ENCODE peak calls at places on chromosomes 3 and 15, in nine cellular contexts. C is GM23338, O is MM.1S, Y is HCT116, G is neural progenitor cell, M is PC-3, E is hepatocyte, F is OCI-LY7, Q is SK-N-SH. P is an unnamed sample.

GRCh38 chr3:186487819-186488218 is 56.4 kb downstream of the CRYGS start:
- DNase-seq in C (peak), O (peak), Y (no peak), G (peak), M (peak), E (no peak), F (no peak), Q (no peak), P (no peak)

GRCh38 chr3:18988619-18989229 is 159.6 kb upstream of the KCNH8 start:
- DNase-seq in C (peak), O (peak), Y (no peak), G (peak), M (peak), E (peak), F (peak), Q (peak), P (peak)

GRCh38 chr15:98650871-98651481 is 2.6 kb downstream of the IGF1R start:
- DNase-seq in C (no peak), O (no peak), Y (no peak), G (peak), M (peak), E (peak), F (no peak), Q (no peak), P (peak)

GRCh38 chr3:185688808-185689207 is 102.7 kb downstream of the SENP2 start:
- DNase-seq in C (no peak), O (no peak), Y (peak), G (no peak), M (peak), E (peak), F (no peak), Q (peak), P (peak)

GRCh38 chr3:191217331-191217730 is 18.3 kb downstream of the OSTN start:
- DNase-seq in C (no peak), O (no peak), Y (no peak), G (no peak), M (no peak), E (no peak), F (no peak), Q (no peak), P (peak)

GRCh38 chr15:64334530-64334929 is 21.4 kb downstream of the CSNK1G1 start:
- DNase-seq in C (peak), O (no peak), Y (peak), G (no peak), M (no peak), E (no peak), F (peak), Q (no peak), P (no peak)

GRCh38 chr3:138448631-138449030 is 14.2 kb downstream of the ESYT3 start:
- DNase-seq in C (no peak), O (no peak), Y (no peak), G (no peak), M (no peak), E (no peak), F (no peak), Q (no peak), P (peak)

GRCh38 chr15:68812596-68813548 is 7.8 kb downstream of the ANP32A start:
- DNase-seq in C (no peak), O (no peak), Y (no peak), G (no peak), M (no peak), E (no peak), F (no peak), Q (no peak), P (peak)

GRCh38 chr3:23985752-23986544 is 40.9 kb downstream of the NR1D2 start:
- DNase-seq in C (no peak), O (no peak), Y (no peak), G (no peak), M (no peak), E (no peak), F (no peak), Q (no peak), P (no peak)

GRCh38 chr3:5226783-5227182 is 39.3 kb downstream of the EDEM1 start:
- DNase-seq in C (peak), O (peak), Y (peak), G (no peak), M (peak), E (peak), F (peak), Q (peak), P (peak)

GRCh38 chr15:80174017-80174746 is 21.4 kb downstream of the FAH start:
- DNase-seq in C (no peak), O (no peak), Y (no peak), G (no peak), M (peak), E (no peak), F (no peak), Q (no peak), P (peak)

GRCh38 chr3:177385831-177386301 is 188.6 kb upstream of the TBL1XR1 start:
- DNase-seq in C (no peak), O (no peak), Y (no peak), G (no peak), M (peak), E (no peak), F (no peak), Q (no peak), P (peak)

GRCh38 chr15:43249699-43250203 is 17.0 kb downstream of the TGM5 start:
- DNase-seq in C (no peak), O (no peak), Y (no peak), G (no peak), M (peak), E (no peak), F (no peak), Q (no peak), P (peak)

GRCh38 chr3:149613988-149614387 is 43.8 kb downstream of the WWTR1 start:
- DNase-seq in C (no peak), O (no peak), Y (no peak), G (no peak), M (no peak), E (no peak), F (no peak), Q (no peak), P (no peak)

GRCh38 chr3:175105066-175105465 is 245.9 kb downstream of the NAALADL2 start:
- DNase-seq in C (no peak), O (peak), Y (no peak), G (no peak), M (peak), E (no peak), F (no peak), Q (no peak), P (peak)

GRCh38 chr15:38029741-38030140 is 95.3 kb downstream of the TMCO5A start:
- DNase-seq in C (no peak), O (no peak), Y (no peak), G (no peak), M (no peak), E (no peak), F (no peak), Q (no peak), P (no peak)

GRCh38 chr3:46405301-46406079 is 1.4 kb downstream of the CCR5AS start:
- DNase-seq in C (no peak), O (no peak), Y (no peak), G (no peak), M (peak), E (peak), F (no peak), Q (no peak), P (no peak)

GRCh38 chr3:81170298-81170697 is 591.1 kb downstream of the GBE1 start:
- DNase-seq in C (peak), O (no peak), Y (no peak), G (peak), M (no peak), E (no peak), F (no peak), Q (no peak), P (no peak)

GRCh38 chr15:45187894-45188830 is at the start of gene SHF:
- DNase-seq in C (peak), O (no peak), Y (no peak), G (peak), M (no peak), E (peak), F (peak), Q (peak), P (peak)

GRCh38 chr15:71484080-71484479 is 326.3 kb upstream of the NR2E3 start:
- DNase-seq in C (no peak), O (no peak), Y (no peak), G (no peak), M (no peak), E (no peak), F (no peak), Q (no peak), P (no peak)

GRCh38 chr3:15923640-15924405 is 126.0 kb upstream of the ANKRD28 start:
- DNase-seq in C (no peak), O (no peak), Y (no peak), G (no peak), M (no peak), E (no peak), F (no peak), Q (no peak), P (peak)

GRCh38 chr3:105801397-105801796 is 67.4 kb downstream of the CBLB start:
- DNase-seq in C (no peak), O (no peak), Y (no peak), G (no peak), M (no peak), E (no peak), F (peak), Q (no peak), P (peak)

GRCh38 chr3:10417849-10418248 is 87.5 kb downstream of the ATP2B2 start:
- DNase-seq in C (peak), O (no peak), Y (peak), G (peak), M (peak), E (no peak), F (peak), Q (peak), P (peak)

GRCh38 chr3:158751316-158751715 is 19.1 kb upstream of the RARRES1 start:
- DNase-seq in C (no peak), O (no peak), Y (no peak), G (no peak), M (no peak), E (no peak), F (no peak), Q (no peak), P (no peak)

GRCh38 chr3:129686941-129687340 is 80.5 kb upstream of the PLXND1 start:
- DNase-seq in C (peak), O (no peak), Y (no peak), G (no peak), M (peak), E (peak), F (no peak), Q (no peak), P (no peak)

GRCh38 chr3:160003520-160004128 is 15.0 kb downstream of the IL12A start:
- DNase-seq in C (peak), O (peak), Y (peak), G (peak), M (peak), E (peak), F (peak), Q (peak), P (peak)

GRCh38 chr15:55990516-55990915 is 2.9 kb downstream of the NEDD4 start:
- DNase-seq in C (no peak), O (no peak), Y (no peak), G (no peak), M (no peak), E (no peak), F (no peak), Q (no peak), P (no peak)

GRCh38 chr15:82021992-82022391 is 23.8 kb downstream of the MEX3B start:
- DNase-seq in C (no peak), O (no peak), Y (no peak), G (no peak), M (no peak), E (peak), F (no peak), Q (peak), P (no peak)

GRCh38 chr15:31292391-31293020 is 34.1 kb upstream of the KLF13 start:
- DNase-seq in C (no peak), O (no peak), Y (no peak), G (no peak), M (no peak), E (no peak), F (no peak), Q (no peak), P (no peak)

GRCh38 chr3:113606539-113607218 is 74.3 kb downstream of the SIDT1 start:
- DNase-seq in C (peak), O (peak), Y (no peak), G (no peak), M (no peak), E (no peak), F (peak), Q (no peak), P (no peak)

GRCh38 chr3:123755085-123755484 is 129.0 kb downstream of the MYLK start:
- DNase-seq in C (no peak), O (no peak), Y (no peak), G (no peak), M (no peak), E (peak), F (no peak), Q (no peak), P (no peak)

GRCh38 chr3:14455571-14456317 is 53.3 kb downstream of the SLC6A6 start:
- DNase-seq in C (no peak), O (no peak), Y (no peak), G (no peak), M (no peak), E (no peak), F (no peak), Q (no peak), P (no peak)

GRCh38 chr3:167978071-167978470 is 117.7 kb downstream of the GOLIM4 start:
- DNase-seq in C (no peak), O (no peak), Y (no peak), G (no peak), M (peak), E (peak), F (no peak), Q (no peak), P (no peak)

GRCh38 chr3:132444333-132444732 is 27.0 kb downstream of the DNAJC13 start:
- DNase-seq in C (no peak), O (no peak), Y (no peak), G (no peak), M (no peak), E (no peak), F (no peak), Q (no peak), P (peak)

GRCh38 chr3:64188810-64189560 is 36.3 kb downstream of the PRICKLE2 start:
- DNase-seq in C (no peak), O (no peak), Y (no peak), G (no peak), M (peak), E (peak), F (no peak), Q (no peak), P (peak)

GRCh38 chr3:196843435-196844110 is 24.1 kb upstream of the SENP5 start:
- DNase-seq in C (no peak), O (no peak), Y (no peak), G (no peak), M (no peak), E (no peak), F (no peak), Q (no peak), P (no peak)

GRCh38 chr3:100891033-100891432 is 102.2 kb downstream of the ABI3BP start:
- DNase-seq in C (peak), O (no peak), Y (no peak), G (no peak), M (peak), E (no peak), F (no peak), Q (no peak), P (peak)

GRCh38 chr3:17144665-17144993 is 259.9 kb downstream of the PLCL2 start:
- DNase-seq in C (no peak), O (no peak), Y (no peak), G (no peak), M (no peak), E (no peak), F (no peak), Q (no peak), P (no peak)

GRCh38 chr3:72238341-72238740 is 453.4 kb upstream of the PROK2 start:
- DNase-seq in C (no peak), O (no peak), Y (no peak), G (no peak), M (no peak), E (no peak), F (no peak), Q (no peak), P (peak)
- TF ChIP-seq EZH2phosphoT487 in C (no peak), O (no peak), Y (no peak), G (no peak), M (no peak), E (no peak), F (no peak), Q (no peak), P (no peak)

DNA sequence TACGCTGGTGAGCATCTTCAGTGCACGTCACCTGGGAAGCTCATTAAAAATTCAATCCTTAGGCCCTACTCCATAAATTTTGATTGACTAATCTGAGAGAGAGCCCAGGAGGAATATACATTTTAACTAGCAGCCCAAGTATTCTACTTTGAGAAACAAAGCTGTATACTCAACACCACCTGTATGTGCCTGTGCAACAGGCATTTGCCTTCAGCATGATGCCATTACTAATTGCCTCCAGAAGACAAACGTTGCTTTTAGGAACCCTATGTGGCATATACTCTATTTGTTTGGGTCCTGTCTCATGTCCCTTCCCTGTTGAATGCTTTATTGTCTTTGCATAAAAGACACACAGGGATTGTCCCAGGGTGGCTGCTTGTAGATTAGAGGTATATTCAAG is 7.7 kb downstream of the ASTE1 start:
- DNase-seq in C (no peak), O (no peak), Y (no peak), G (peak), M (no peak), E (no peak), F (no peak), Q (no peak), P (no peak)
- TF ChIP-seq EZH2phosphoT487 in C (no peak), O (no peak), Y (no peak), G (no peak), M (no peak), E (no peak), F (no peak), Q (no peak), P (no peak)

GRCh38 chr3:130950641-130951040 is 56.8 kb downstream of the ATP2C1 start:
- DNase-seq in C (no peak), O (no peak), Y (no peak), G (no peak), M (no peak), E (no peak), F (no peak), Q (no peak), P (peak)
- TF ChIP-seq EZH2phosphoT487 in C (no peak), O (no peak), Y (no peak), G (no peak), M (no peak), E (no peak), F (no peak), Q (no peak), P (no peak)

GRCh38 chr15:53644681-53645080 is 114.8 kb downstream of the WDR72 start:
- DNase-seq in C (no peak), O (no peak), Y (no peak), G (no peak), M (no peak), E (no peak), F (no peak), Q (no peak), P (no peak)

DNA sequence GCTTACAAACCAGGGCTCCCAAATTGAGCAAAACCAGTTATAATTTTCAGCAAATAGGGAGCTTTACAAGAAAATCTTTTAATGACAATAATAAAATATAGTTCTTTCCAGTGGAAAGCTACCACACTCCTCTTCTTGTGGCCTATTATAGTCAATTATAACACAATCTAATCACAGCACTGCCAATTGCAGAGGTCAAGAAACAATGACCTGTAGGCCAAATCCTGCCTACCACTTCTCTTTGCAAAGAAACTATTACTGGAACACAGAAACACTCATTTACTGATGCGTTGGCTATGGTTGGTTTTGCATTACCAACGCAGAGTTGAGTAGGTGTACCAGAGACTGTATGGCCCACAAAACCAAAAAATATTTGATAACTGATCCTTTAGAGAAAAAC is 110.5 kb downstream of the WDR72 start:
- DNase-seq in C (no peak), O (no peak), Y (no peak), G (no peak), M (no peak), E (no peak), F (no peak), Q (no peak), P (no peak)
- TF ChIP-seq EZH2phosphoT487 in C (no peak), O (no peak), Y (no peak), G (no peak), M (no peak), E (no peak), F (no peak), Q (no peak), P (no peak)

GRCh38 chr3:195070321-195070720 is 200.6 kb downstream of the XXYLT1 start:
- DNase-seq in C (no peak), O (no peak), Y (no peak), G (no peak), M (no peak), E (peak), F (no peak), Q (no peak), P (no peak)

GRCh38 chr3:195071011-195071728 is 199.8 kb downstream of the XXYLT1 start:
- DNase-seq in C (no peak), O (no peak), Y (no peak), G (no peak), M (no peak), E (no peak), F (no peak), Q (no peak), P (no peak)

GRCh38 chr3:195068481-195069080 is 202.4 kb downstream of the XXYLT1 start:
- DNase-seq in C (no peak), O (no peak), Y (no peak), G (no peak), M (no peak), E (no peak), F (no peak), Q (no peak), P (no peak)

GRCh38 chr3:195068045-195068444 is 202.9 kb downstream of the XXYLT1 start:
- DNase-seq in C (no peak), O (no peak), Y (no peak), G (no peak), M (peak), E (no peak), F (no peak), Q (no peak), P (no peak)

GRCh38 chr3:195069501-195070251 is 201.3 kb downstream of the XXYLT1 start:
- DNase-seq in C (no peak), O (no peak), Y (no peak), G (no peak), M (no peak), E (no peak), F (no peak), Q (no peak), P (no peak)
- TF ChIP-seq EZH2phosphoT487 in C (no peak), O (no peak), Y (no peak), G (no peak), M (no peak), E (no peak), F (no peak), Q (no peak), P (no peak)